ENCODE peak calls at places on chromosomes 6 and 20, in eight cellular contexts. N is adipocyte, I is fibroblast of mammary gland, Q is HTR-8/SVneo, W is GM20000, G is HL-60, L is HepG2, B is neural crest cell. S is an unnamed sample.

GRCh38 chr6:54206510-54206909 is 95.3 kb downstream of the MLIP start:
- DNase-seq in N (no peak), I (no peak), Q (no peak), W (no peak), G (no peak), L (peak), B (no peak), S (no peak)

GRCh38 chr6:44235891-44236516 is 10.9 kb upstream of the HSP90AB1 start:
- DNase-seq in N (no peak), I (no peak), Q (no peak), W (no peak), G (no peak), L (peak), B (no peak), S (no peak)

GRCh38 chr20:51383891-51384510 is 158.5 kb downstream of the NFATC2 start:
- DNase-seq in N (no peak), I (peak), Q (no peak), W (no peak), G (no peak), L (no peak), B (no peak), S (no peak)

GRCh38 chr6:31541059-31541657 is 645 bp downstream of the DDX39B start:
- DNase-seq in N (peak), I (peak), Q (no peak), W (peak), G (peak), L (peak), B (no peak), S (peak)

GRCh38 chr6:140809694-140810101 is 1323.0 kb upstream of the GJE1 start:
- DNase-seq in N (no peak), I (no peak), Q (no peak), W (peak), G (no peak), L (no peak), B (no peak), S (no peak)

GRCh38 chr6:100553243-100553642 is 88.5 kb upstream of the SIM1 start:
- DNase-seq in N (no peak), I (no peak), Q (no peak), W (no peak), G (no peak), L (no peak), B (no peak), S (no peak)

GRCh38 chr6:146913842-146914562 is 290.2 kb upstream of the STXBP5 start:
- DNase-seq in N (peak), I (peak), Q (peak), W (no peak), G (peak), L (peak), B (peak), S (peak)

GRCh38 chr6:83193747-83194582 is 808 bp downstream of the RWDD2A start:
- DNase-seq in N (peak), I (no peak), Q (peak), W (peak), G (no peak), L (peak), B (peak), S (peak)

GRCh38 chr6:14085176-14085787 is 32.3 kb upstream of the CD83 start:
- DNase-seq in N (no peak), I (no peak), Q (no peak), W (no peak), G (no peak), L (no peak), B (no peak), S (no peak)

GRCh38 chr6:154606457-154606856 is 96.0 kb upstream of the CNKSR3 start:
- DNase-seq in N (no peak), I (peak), Q (no peak), W (peak), G (no peak), L (no peak), B (no peak), S (peak)

GRCh38 chr20:1533059-1533458 is 24.4 kb downstream of the SIRPD start:
- DNase-seq in N (no peak), I (peak), Q (peak), W (no peak), G (peak), L (no peak), B (no peak), S (no peak)

GRCh38 chr20:62474585-62475026 is 1.2 kb downstream of the GATA5 start:
- DNase-seq in N (no peak), I (no peak), Q (no peak), W (no peak), G (no peak), L (no peak), B (no peak), S (no peak)

GRCh38 chr20:37796121-37796520 is 102.3 kb downstream of the CTNNBL1 start:
- DNase-seq in N (no peak), I (no peak), Q (no peak), W (no peak), G (no peak), L (no peak), B (no peak), S (no peak)

GRCh38 chr20:61117725-61118124 is 134.3 kb upstream of the CDH4 start:
- DNase-seq in N (peak), I (peak), Q (no peak), W (no peak), G (no peak), L (no peak), B (no peak), S (no peak)

GRCh38 chr6:5746392-5747140 is 260.2 kb downstream of the NRN1 start:
- DNase-seq in N (peak), I (no peak), Q (no peak), W (no peak), G (no peak), L (no peak), B (no peak), S (no peak)

GRCh38 chr20:46130534-46130933 is 12.4 kb downstream of the CD40 start:
- DNase-seq in N (no peak), I (no peak), Q (no peak), W (no peak), G (no peak), L (no peak), B (no peak), S (no peak)

GRCh38 chr6:136822051-136822378 is 377 bp upstream of the PEX7 start:
- DNase-seq in N (peak), I (peak), Q (no peak), W (peak), G (no peak), L (no peak), B (no peak), S (no peak)

GRCh38 chr6:127117979-127118504 is 429 bp upstream of the RSPO3 start:
- DNase-seq in N (peak), I (no peak), Q (no peak), W (peak), G (no peak), L (no peak), B (peak), S (no peak)

GRCh38 chr6:14787274-14787673 is 458.6 kb upstream of the JARID2 start:
- DNase-seq in N (no peak), I (no peak), Q (no peak), W (no peak), G (no peak), L (no peak), B (no peak), S (no peak)

GRCh38 chr6:106005954-106006353 is 80.2 kb upstream of the PRDM1 start:
- DNase-seq in N (no peak), I (no peak), Q (no peak), W (no peak), G (no peak), L (no peak), B (no peak), S (no peak)

GRCh38 chr6:122161136-122161535 is 238.3 kb upstream of the HSF2 start:
- DNase-seq in N (no peak), I (no peak), Q (no peak), W (no peak), G (no peak), L (no peak), B (no peak), S (no peak)

GRCh38 chr20:1061484-1062221 is 56.7 kb upstream of the PSMF1 start:
- DNase-seq in N (no peak), I (no peak), Q (no peak), W (no peak), G (no peak), L (no peak), B (no peak), S (no peak)

GRCh38 chr6:130525378-130525777 is 159.6 kb downstream of the TMEM200A start:
- DNase-seq in N (no peak), I (no peak), Q (no peak), W (peak), G (no peak), L (no peak), B (no peak), S (no peak)

GRCh38 chr6:157045831-157046454 is 268.8 kb downstream of the ARID1B start:
- DNase-seq in N (peak), I (peak), Q (peak), W (no peak), G (no peak), L (peak), B (no peak), S (peak)

GRCh38 chr6:145815875-145816274 is 1.3 kb upstream of the FBXO30 start:
- DNase-seq in N (peak), I (peak), Q (peak), W (peak), G (no peak), L (no peak), B (no peak), S (no peak)

GRCh38 chr20:62061851-62062418 is 3.7 kb downstream of the TAF4 start:
- DNase-seq in N (no peak), I (no peak), Q (no peak), W (no peak), G (no peak), L (no peak), B (no peak), S (no peak)

GRCh38 chr6:98657764-98658163 is 176.6 kb upstream of the POU3F2 start:
- DNase-seq in N (peak), I (peak), Q (no peak), W (no peak), G (peak), L (peak), B (peak), S (no peak)

GRCh38 chr6:73739097-73739496 is 43.1 kb downstream of the CD109 start:
- DNase-seq in N (peak), I (peak), Q (peak), W (peak), G (peak), L (peak), B (no peak), S (peak)

GRCh38 chr6:150883521-150883920 is 18.0 kb downstream of the MTHFD1L start:
- DNase-seq in N (no peak), I (no peak), Q (no peak), W (no peak), G (no peak), L (no peak), B (no peak), S (no peak)

GRCh38 chr20:1302578-1303541 is 26.1 kb downstream of the SDCBP2 start:
- DNase-seq in N (no peak), I (no peak), Q (no peak), W (no peak), G (peak), L (no peak), B (no peak), S (peak)

GRCh38 chr6:33739611-33740010 is 7.1 kb downstream of the IP6K3 start:
- DNase-seq in N (no peak), I (no peak), Q (no peak), W (no peak), G (no peak), L (no peak), B (no peak), S (no peak)

GRCh38 chr20:53660078-53660909 is 66.7 kb upstream of the ZNF217 start:
- DNase-seq in N (peak), I (peak), Q (no peak), W (no peak), G (no peak), L (no peak), B (no peak), S (no peak)

GRCh38 chr6:37321516-37321915 is 32.3 kb upstream of the RNF8 start:
- DNase-seq in N (no peak), I (no peak), Q (no peak), W (no peak), G (no peak), L (no peak), B (no peak), S (no peak)

GRCh38 chr6:138403324-138403800 is 661 bp upstream of the HEBP2 start:
- DNase-seq in N (peak), I (no peak), Q (no peak), W (peak), G (peak), L (no peak), B (peak), S (peak)

GRCh38 chr6:127516676-127517273 is 2.4 kb downstream of the MTCL3 start:
- DNase-seq in N (peak), I (peak), Q (peak), W (peak), G (peak), L (peak), B (peak), S (peak)

GRCh38 chr6:16514249-16514648 is 247.0 kb downstream of the ATXN1 start:
- DNase-seq in N (peak), I (peak), Q (peak), W (peak), G (peak), L (peak), B (peak), S (peak)

GRCh38 chr20:59482581-59483187 is 121.7 kb upstream of the PHACTR3 start:
- DNase-seq in N (no peak), I (no peak), Q (no peak), W (no peak), G (no peak), L (no peak), B (no peak), S (no peak)

GRCh38 chr6:121780325-121781313 is 345.2 kb downstream of the GJA1 start:
- DNase-seq in N (peak), I (peak), Q (no peak), W (no peak), G (no peak), L (no peak), B (no peak), S (no peak)

S was measured in SW480.